ENCODE peak calls at places on chromosomes 13 and 19, in four cellular contexts. One of them, this sample, is unnamed.

GRCh38 chr19:56566904-56567273 is 379 bp upstream of the ZNF470 start:
- DNase-seq in WTC11: peak; percentile 44
- DNase-seq in AG10803: no peak
- DNase-seq in dorsolateral prefrontal cortex: peak; percentile 51
- DNase-seq in this sample: no peak

GRCh38 chr19:2799273-2800020 is 14.1 kb downstream of the THOP1 start:
- DNase-seq in WTC11: no peak
- DNase-seq in AG10803: no peak
- DNase-seq in dorsolateral prefrontal cortex: no peak
- DNase-seq in this sample: no peak

GRCh38 chr19:58416631-58417030 is 8.2 kb downstream of the ZNF584 start:
- DNase-seq in WTC11: no peak
- DNase-seq in AG10803: no peak
- DNase-seq in dorsolateral prefrontal cortex: no peak
- DNase-seq in this sample: no peak

GRCh38 chr13:100210966-100211710 is 122.2 kb downstream of the PCCA start:
- DNase-seq in WTC11: no peak
- DNase-seq in AG10803: peak; percentile 23
- DNase-seq in dorsolateral prefrontal cortex: no peak
- DNase-seq in this sample: no peak

GRCh38 chr13:77190349-77190748 is 136.5 kb downstream of the MYCBP2 start:
- DNase-seq in WTC11: no peak
- DNase-seq in AG10803: no peak
- DNase-seq in dorsolateral prefrontal cortex: no peak
- DNase-seq in this sample: no peak

GRCh38 chr13:40982772-40983171 is 36.3 kb downstream of the ELF1 start:
- DNase-seq in WTC11: no peak
- DNase-seq in AG10803: peak; percentile 10
- DNase-seq in dorsolateral prefrontal cortex: no peak
- DNase-seq in this sample: no peak

GRCh38 chr19:2627855-2628254 is 74.6 kb downstream of the GNG7 start:
- DNase-seq in WTC11: no peak
- DNase-seq in AG10803: peak; percentile 35
- DNase-seq in dorsolateral prefrontal cortex: no peak
- DNase-seq in this sample: no peak

GRCh38 chr13:44191504-44192171 is 182.0 kb upstream of the SERP2 start:
- DNase-seq in WTC11: peak; percentile 21
- DNase-seq in AG10803: peak; percentile 89
- DNase-seq in dorsolateral prefrontal cortex: no peak
- DNase-seq in this sample: no peak

GRCh38 chr19:2491130-2491801 is 15.3 kb downstream of the GADD45B start:
- DNase-seq in WTC11: no peak
- DNase-seq in AG10803: peak; percentile 99
- DNase-seq in dorsolateral prefrontal cortex: no peak
- DNase-seq in this sample: no peak

GRCh38 chr19:46678110-46678732 is 17.2 kb upstream of the DACT3 start:
- DNase-seq in WTC11: peak; percentile 90
- DNase-seq in AG10803: no peak
- DNase-seq in dorsolateral prefrontal cortex: no peak
- DNase-seq in this sample: no peak

GRCh38 chr13:107434347-107434746 is 781.0 kb downstream of the LIG4 start:
- DNase-seq in WTC11: no peak
- DNase-seq in AG10803: no peak
- DNase-seq in dorsolateral prefrontal cortex: no peak
- DNase-seq in this sample: no peak

GRCh38 chr13:24182703-24183081 is 22.2 kb downstream of the SPATA13 start:
- DNase-seq in WTC11: no peak
- DNase-seq in AG10803: no peak
- DNase-seq in dorsolateral prefrontal cortex: no peak
- DNase-seq in this sample: no peak

GRCh38 chr19:11480927-11481776 is at the start of gene ELAVL3:
- DNase-seq in WTC11: peak; percentile 69
- DNase-seq in AG10803: no peak
- DNase-seq in dorsolateral prefrontal cortex: peak; percentile 80
- DNase-seq in this sample: no peak

GRCh38 chr19:10290876-10291553 is 1.3 kb downstream of the ICAM5 start:
- DNase-seq in WTC11: peak; percentile 73
- DNase-seq in AG10803: peak; percentile 41
- DNase-seq in dorsolateral prefrontal cortex: no peak
- DNase-seq in this sample: no peak

GRCh38 chr19:35216833-35217707 is 11.5 kb downstream of the FAM187B start:
- DNase-seq in WTC11: peak; percentile 59
- DNase-seq in AG10803: no peak
- DNase-seq in dorsolateral prefrontal cortex: no peak
- DNase-seq in this sample: no peak

GRCh38 chr19:38213911-38214625 is 10.0 kb downstream of the DPF1 start:
- DNase-seq in WTC11: no peak
- DNase-seq in AG10803: peak; percentile 70
- DNase-seq in dorsolateral prefrontal cortex: peak; percentile 66
- DNase-seq in this sample: no peak

GRCh38 chr19:56476671-56477428 is at the start of gene ZNF667:
- DNase-seq in WTC11: no peak
- DNase-seq in AG10803: peak; percentile 67
- DNase-seq in dorsolateral prefrontal cortex: peak; percentile 58
- DNase-seq in this sample: no peak

GRCh38 chr13:40922437-40923040 is 96.6 kb downstream of the ELF1 start:
- DNase-seq in WTC11: peak; percentile 13
- DNase-seq in AG10803: no peak
- DNase-seq in dorsolateral prefrontal cortex: no peak
- DNase-seq in this sample: no peak

GRCh38 chr19:42595550-42596172 is 937 bp upstream of the CEACAM8 start:
- DNase-seq in WTC11: no peak
- DNase-seq in AG10803: no peak
- DNase-seq in dorsolateral prefrontal cortex: no peak
- DNase-seq in this sample: no peak

GRCh38 chr19:17539288-17540117 is 15.9 kb upstream of the COLGALT1 start:
- DNase-seq in WTC11: peak; percentile 100
- DNase-seq in AG10803: peak; percentile 92
- DNase-seq in dorsolateral prefrontal cortex: peak; percentile 87
- DNase-seq in this sample: peak; percentile 65

GRCh38 chr13:74919914-74920313 is 562.1 kb downstream of the TBC1D4 start:
- DNase-seq in WTC11: no peak
- DNase-seq in AG10803: no peak
- DNase-seq in dorsolateral prefrontal cortex: no peak
- DNase-seq in this sample: no peak

GRCh38 chr13:100129605-100130004 is 40.7 kb downstream of the PCCA start:
- DNase-seq in WTC11: no peak
- DNase-seq in AG10803: peak; percentile 34
- DNase-seq in dorsolateral prefrontal cortex: no peak
- DNase-seq in this sample: no peak

GRCh38 chr19:19342086-19343015 is 21.7 kb downstream of the MAU2 start:
- DNase-seq in WTC11: peak; percentile 78
- DNase-seq in AG10803: peak; percentile 48
- DNase-seq in dorsolateral prefrontal cortex: peak; percentile 65
- DNase-seq in this sample: peak; percentile 43

GRCh38 chr19:15640294-15640903 is at the start of gene CYP4F3:
- DNase-seq in WTC11: no peak
- DNase-seq in AG10803: no peak
- DNase-seq in dorsolateral prefrontal cortex: no peak
- DNase-seq in this sample: no peak

GRCh38 chr19:3481241-3482090 is 1.1 kb upstream of the SMIM24 start:
- DNase-seq in WTC11: no peak
- DNase-seq in AG10803: no peak
- DNase-seq in dorsolateral prefrontal cortex: no peak
- DNase-seq in this sample: no peak

GRCh38 chr13:79525458-79525857 is 44.5 kb downstream of the NDFIP2 start:
- DNase-seq in WTC11: no peak
- DNase-seq in AG10803: no peak
- DNase-seq in dorsolateral prefrontal cortex: no peak
- DNase-seq in this sample: no peak

GRCh38 chr13:33611016-33611805 is 206.7 kb upstream of the RFC3 start:
- DNase-seq in WTC11: no peak
- DNase-seq in AG10803: no peak
- DNase-seq in dorsolateral prefrontal cortex: peak; percentile 68
- DNase-seq in this sample: no peak

GRCh38 chr13:36582977-36583376 is 90.8 kb upstream of the SERTM1 start:
- DNase-seq in WTC11: no peak
- DNase-seq in AG10803: no peak
- DNase-seq in dorsolateral prefrontal cortex: no peak
- DNase-seq in this sample: no peak

GRCh38 chr13:25478186-25478585 is 106.4 kb downstream of the ATP8A2 start:
- DNase-seq in WTC11: no peak
- DNase-seq in AG10803: no peak
- DNase-seq in dorsolateral prefrontal cortex: no peak
- DNase-seq in this sample: no peak

GRCh38 chr19:42323852-42324654 is 1.4 kb upstream of the MEGF8 start:
- DNase-seq in WTC11: peak; percentile 55
- DNase-seq in AG10803: no peak
- DNase-seq in dorsolateral prefrontal cortex: no peak
- DNase-seq in this sample: no peak

GRCh38 chr13:100533588-100534041 is 55.0 kb downstream of the GGACT start:
- DNase-seq in WTC11: no peak
- DNase-seq in AG10803: no peak
- DNase-seq in dorsolateral prefrontal cortex: no peak
- DNase-seq in this sample: no peak

GRCh38 chr13:38355595-38356120 is 6.0 kb downstream of the UFM1 start:
- DNase-seq in WTC11: no peak
- DNase-seq in AG10803: no peak
- DNase-seq in dorsolateral prefrontal cortex: no peak
- DNase-seq in this sample: no peak

GRCh38 chr19:43984687-43985000 is 656 bp downstream of the ZNF155 start:
- DNase-seq in WTC11: no peak
- DNase-seq in AG10803: no peak
- DNase-seq in dorsolateral prefrontal cortex: no peak
- DNase-seq in this sample: no peak

GRCh38 chr13:40697711-40698110 is 31.3 kb upstream of the FOXO1 start:
- DNase-seq in WTC11: no peak
- DNase-seq in AG10803: no peak
- DNase-seq in dorsolateral prefrontal cortex: no peak
- DNase-seq in this sample: no peak

GRCh38 chr13:32265726-32266125 is 49.4 kb downstream of the ZAR1L start:
- DNase-seq in WTC11: no peak
- DNase-seq in AG10803: no peak
- DNase-seq in dorsolateral prefrontal cortex: no peak
- DNase-seq in this sample: no peak

GRCh38 chr13:32266130-32266529 is 49.0 kb downstream of the ZAR1L start:
- DNase-seq in WTC11: no peak
- DNase-seq in AG10803: no peak
- DNase-seq in dorsolateral prefrontal cortex: no peak
- DNase-seq in this sample: no peak

GRCh38 chr13:32264407-32264806 is 50.8 kb downstream of the ZAR1L start:
- DNase-seq in WTC11: no peak
- DNase-seq in AG10803: no peak
- DNase-seq in dorsolateral prefrontal cortex: no peak
- DNase-seq in this sample: no peak

GRCh38 chr13:32272021-32272695 is 43.0 kb downstream of the ZAR1L start:
- DNase-seq in WTC11: no peak
- DNase-seq in AG10803: no peak
- DNase-seq in dorsolateral prefrontal cortex: no peak
- DNase-seq in this sample: no peak

GRCh38 chr13:32267836-32268439 is 47.2 kb downstream of the ZAR1L start:
- DNase-seq in WTC11: peak; percentile 85
- DNase-seq in AG10803: no peak
- DNase-seq in dorsolateral prefrontal cortex: no peak
- DNase-seq in this sample: no peak
- TF ChIP-seq CTCF in WTC11: peak; percentile 98
- TF ChIP-seq CTCF in AG10803: peak; percentile 43
- TF ChIP-seq CTCF in dorsolateral prefrontal cortex: no peak
- TF ChIP-seq CTCF in this sample: peak; percentile 85

GRCh38 chr19:29201849-29202248 is 11.1 kb downstream of the UQCRFS1 start:
- DNase-seq in WTC11: no peak
- DNase-seq in AG10803: no peak
- DNase-seq in dorsolateral prefrontal cortex: no peak
- DNase-seq in this sample: no peak
- TF ChIP-seq CTCF in WTC11: no peak
- TF ChIP-seq CTCF in AG10803: no peak
- TF ChIP-seq CTCF in dorsolateral prefrontal cortex: no peak
- TF ChIP-seq CTCF in this sample: no peak

GRCh38 chr13:65966991-65967451 is 1263.1 kb downstream of the PCDH9 start:
- DNase-seq in WTC11: no peak
- DNase-seq in AG10803: peak; percentile 37
- DNase-seq in dorsolateral prefrontal cortex: no peak
- DNase-seq in this sample: no peak
- TF ChIP-seq CTCF in WTC11: peak; percentile 43
- TF ChIP-seq CTCF in AG10803: peak; percentile 56
- TF ChIP-seq CTCF in dorsolateral prefrontal cortex: no peak
- TF ChIP-seq CTCF in this sample: no peak

GRCh38 chr13:21022694-21023325 is 38.6 kb downstream of the LATS2 start:
- DNase-seq in WTC11: peak; percentile 57
- DNase-seq in AG10803: no peak
- DNase-seq in dorsolateral prefrontal cortex: no peak
- DNase-seq in this sample: no peak
- TF ChIP-seq CTCF in WTC11: no peak
- TF ChIP-seq CTCF in AG10803: no peak
- TF ChIP-seq CTCF in dorsolateral prefrontal cortex: no peak
- TF ChIP-seq CTCF in this sample: no peak

GRCh38 chr19:5228932-5229777 is 111.5 kb downstream of the PTPRS start:
- DNase-seq in WTC11: no peak
- DNase-seq in AG10803: no peak
- DNase-seq in dorsolateral prefrontal cortex: no peak
- DNase-seq in this sample: no peak

GRCh38 chr19:5222821-5223321 is 117.7 kb downstream of the PTPRS start:
- DNase-seq in WTC11: no peak
- DNase-seq in AG10803: no peak
- DNase-seq in dorsolateral prefrontal cortex: no peak
- DNase-seq in this sample: no peak

GRCh38 chr19:5228490-5228889 is 112.1 kb downstream of the PTPRS start:
- DNase-seq in WTC11: no peak
- DNase-seq in AG10803: no peak
- DNase-seq in dorsolateral prefrontal cortex: no peak
- DNase-seq in this sample: no peak

GRCh38 chr19:5224480-5224879 is 116.1 kb downstream of the PTPRS start:
- DNase-seq in WTC11: no peak
- DNase-seq in AG10803: no peak
- DNase-seq in dorsolateral prefrontal cortex: no peak
- DNase-seq in this sample: no peak

GRCh38 chr19:5225486-5226345 is 114.9 kb downstream of the PTPRS start:
- DNase-seq in WTC11: peak; percentile 81
- DNase-seq in AG10803: no peak
- DNase-seq in dorsolateral prefrontal cortex: no peak
- DNase-seq in this sample: no peak
- TF ChIP-seq CTCF in WTC11: peak; percentile 67
- TF ChIP-seq CTCF in AG10803: peak; percentile 45
- TF ChIP-seq CTCF in dorsolateral prefrontal cortex: no peak
- TF ChIP-seq CTCF in this sample: peak; percentile 29